ENCODE peak calls at places on chromosomes 4 and X, in four cellular contexts. H is upper lobe of right lung, R is upper lobe of left lung, B is lower lobe of right lung. U is an unnamed sample.

GRCh38 chr4:108130955-108131354 is 37.8 kb downstream of the LEF1 start:
- ATAC-seq in B (no peak), H (no peak), R (no peak), U (no peak)

GRCh38 chrX:65933085-65933589 is 106.7 kb downstream of the VSIG4 start:
- ATAC-seq in H (no peak), B (no peak), R (no peak), U (no peak)

GRCh38 chr4:118281611-118282442 is 71.0 kb downstream of the PRSS12 start:
- ATAC-seq in B (no peak), H (no peak), R (no peak), U (no peak)

GRCh38 chr4:23232987-23233386 is 540.2 kb downstream of the GBA3 start:
- ATAC-seq in H (no peak), R (no peak), B (no peak), U (no peak)

GRCh38 chr4:182643801-182644311 is 273.3 kb downstream of the DCTD start:
- ATAC-seq in R (peak), B (no peak), H (no peak), U (no peak)

GRCh38 chrX:10006770-10007169 is 39.6 kb downstream of the CLDN34 start:
- ATAC-seq in R (no peak), B (no peak), H (no peak), U (no peak)

GRCh38 chr4:139416073-139416673 is 37.7 kb upstream of the RAB33B start:
- ATAC-seq in B (peak), R (peak), H (peak), U (no peak)

GRCh38 chrX:74493806-74494205 is 72.5 kb downstream of the SLC16A2 start:
- ATAC-seq in B (no peak), H (no peak), R (no peak), U (no peak)

GRCh38 chr4:185592845-185593488 is 57.7 kb upstream of the PDLIM3 start:
- ATAC-seq in B (no peak), H (peak), R (no peak), U (peak)

GRCh38 chr4:26083987-26084386 is 170.0 kb downstream of the SMIM20 start:
- ATAC-seq in R (peak), H (peak), B (peak), U (peak)

DNA sequence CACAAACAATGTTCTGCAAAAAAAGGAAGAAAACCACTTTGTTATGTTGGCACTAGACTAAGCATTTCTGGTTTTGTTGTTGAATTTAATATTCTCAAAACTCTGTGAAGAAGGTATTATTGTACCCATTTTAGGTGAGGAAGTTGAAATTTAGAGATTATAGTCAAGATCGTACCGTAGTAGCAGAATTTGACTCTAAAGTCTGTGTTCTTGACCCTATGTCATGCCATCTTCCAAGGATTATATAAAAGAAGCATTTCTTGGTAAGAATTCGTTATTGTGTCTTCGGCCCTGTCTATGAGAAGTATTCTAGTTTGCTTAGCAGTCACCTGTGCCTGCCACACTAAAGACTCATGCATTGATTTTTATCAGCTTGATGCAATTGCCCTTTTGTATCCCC is 104.4 kb upstream of the MAP9 start:
- ATAC-seq in B (no peak), R (no peak), H (no peak), U (no peak)
- H3K27ac ChIP-seq in B (no peak), R (no peak), H (no peak), U (no peak)

DNA sequence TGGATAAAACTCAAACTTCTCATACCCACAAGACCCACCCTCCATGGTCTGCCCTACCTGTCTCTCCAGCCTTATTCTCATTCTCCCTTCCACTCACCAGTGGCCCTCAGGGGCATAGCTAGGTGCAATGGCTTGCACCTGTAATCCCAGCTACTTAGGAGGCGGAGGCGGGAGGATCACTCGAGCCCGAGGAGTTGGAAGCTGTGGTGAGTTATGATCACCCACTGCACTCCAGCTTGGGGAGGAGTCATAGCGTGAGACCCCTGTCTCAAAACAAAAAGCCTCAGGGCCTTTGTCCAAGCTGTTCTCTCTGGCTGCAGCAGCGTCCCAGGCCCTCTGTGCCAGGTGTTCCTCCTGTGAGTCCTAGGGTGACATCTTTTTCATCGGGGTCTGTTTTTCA is 16.5 kb downstream of the TKTL1 start:
- ATAC-seq in B (no peak), H (no peak), R (no peak), U (no peak)
- H3K27ac ChIP-seq in B (no peak), H (no peak), R (no peak), U (no peak)

DNA sequence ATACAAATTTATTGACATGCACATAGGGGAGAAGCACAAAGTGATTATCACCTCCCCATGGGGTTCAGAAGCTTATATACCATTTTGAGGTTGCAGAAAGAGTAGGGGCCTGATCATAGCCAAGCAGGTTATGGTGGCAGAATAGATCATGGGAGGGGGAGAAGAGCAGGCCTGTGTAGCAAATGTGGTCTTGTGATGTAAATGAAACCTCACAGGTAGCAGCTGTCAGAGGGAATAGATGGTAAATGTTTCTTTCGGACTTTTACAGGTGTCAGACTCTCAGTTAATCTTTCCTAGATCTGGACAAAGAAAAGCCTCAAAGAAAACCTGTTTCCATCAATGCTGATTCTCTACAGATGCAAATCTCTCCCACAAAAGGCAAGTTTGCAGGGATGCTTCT is 84.4 kb downstream of the CFAP299 start:
- ATAC-seq in H (no peak), B (no peak), R (no peak), U (no peak)
- H3K27ac ChIP-seq in H (no peak), B (no peak), R (no peak), U (no peak)

GRCh38 chr4:77159798-77160197 is 2.8 kb downstream of the CCNG2 start:
- ATAC-seq in R (no peak), B (no peak), H (no peak), U (no peak)
- H3K27ac ChIP-seq in R (no peak), B (no peak), H (no peak), U (no peak)

DNA sequence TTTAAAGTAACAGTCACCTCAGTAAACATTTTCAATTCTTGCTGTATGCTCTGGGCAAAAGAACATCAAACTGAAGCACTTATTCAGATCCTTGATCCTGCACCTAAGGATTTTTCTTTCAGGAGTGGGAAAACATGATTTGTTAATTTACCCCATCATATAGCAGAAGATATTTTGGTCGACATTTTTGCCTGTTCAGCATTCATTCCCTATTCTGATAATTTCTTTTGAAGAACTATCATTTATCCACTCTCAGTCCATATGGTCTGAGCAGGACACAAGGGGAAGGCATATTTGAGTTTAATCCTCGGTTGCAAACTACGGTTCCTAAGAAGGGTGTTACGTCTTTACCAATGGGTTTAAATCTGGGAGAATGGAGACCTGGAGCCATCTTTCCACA is 1.2 kb upstream of the CLOCK start:
- ATAC-seq in R (no peak), H (no peak), B (no peak), U (no peak)
- H3K27ac ChIP-seq in R (no peak), H (peak), B (peak), U (peak)

DNA sequence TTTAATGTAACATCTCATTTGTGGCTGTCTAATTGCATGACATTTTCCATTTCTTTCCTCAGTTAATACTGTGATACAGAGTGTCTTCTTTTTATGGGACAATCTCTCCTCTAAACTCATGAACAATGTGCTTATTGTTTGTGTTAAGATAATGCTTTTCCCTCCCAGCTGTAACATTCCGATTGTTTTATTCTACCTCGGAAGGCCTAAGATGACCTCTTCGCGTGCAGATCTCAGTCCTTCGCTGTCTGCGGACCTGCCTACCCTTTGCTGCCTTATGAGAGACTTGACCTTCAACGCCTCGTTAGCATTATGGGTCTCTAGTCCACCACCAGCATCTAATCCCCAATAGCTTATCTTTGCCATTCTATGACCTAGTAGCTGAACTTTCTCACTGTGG is 29.8 kb upstream of the ZFP42 start:
- ATAC-seq in B (no peak), H (no peak), R (no peak), U (no peak)
- H3K27ac ChIP-seq in B (no peak), H (no peak), R (no peak), U (no peak)

GRCh38 chrX:49659771-49660170 is 36.0 kb downstream of the PAGE1 start:
- ATAC-seq in B (no peak), R (no peak), H (no peak), U (no peak)
- H3K27ac ChIP-seq in B (no peak), R (no peak), H (no peak), U (no peak)

U was measured in gastroesophageal sphincter.